ENCODE peak calls at places on chromosomes 3 and 15, in five cellular contexts. N, R, B, S and U are unnamed samples.

GRCh38 chr3:52707585-52707984 is 1.7 kb downstream of the SPCS1 start:
- DNase-seq in R (no peak), N (no peak), S (no peak), B (no peak), U (no peak)

GRCh38 chr3:123781571-123782275 is 102.4 kb downstream of the MYLK start:
- DNase-seq in S (no peak), B (no peak), R (no peak), N (no peak), U (no peak)

GRCh38 chr3:193788189-193788946 is 195.4 kb downstream of the OPA1 start:
- DNase-seq in R (peak), S (peak), N (peak), B (no peak), U (peak)

GRCh38 chr3:71442648-71443047 is 140.9 kb downstream of the FOXP1 start:
- DNase-seq in N (no peak), B (no peak), S (no peak), R (no peak), U (no peak)

GRCh38 chr15:57692709-57693108 is 13.8 kb upstream of the POLR2M start:
- DNase-seq in R (no peak), N (no peak), S (no peak), B (no peak), U (no peak)

GRCh38 chr15:66864871-66865281 is 162.8 kb downstream of the SMAD6 start:
- DNase-seq in N (no peak), B (no peak), R (no peak), S (no peak), U (no peak)

GRCh38 chr3:108106031-108106430 is 15.2 kb upstream of the CD47 start:
- DNase-seq in B (no peak), N (no peak), R (no peak), S (no peak), U (no peak)

GRCh38 chr3:105906834-105907233 is 38.0 kb upstream of the CBLB start:
- DNase-seq in B (no peak), R (no peak), N (no peak), S (no peak), U (no peak)

GRCh38 chr15:31504462-31504839 is 177.8 kb downstream of the KLF13 start:
- DNase-seq in B (no peak), R (no peak), N (no peak), S (no peak), U (no peak)

GRCh38 chr3:75224419-75224818 is 439.7 kb upstream of the FRG2C start:
- DNase-seq in B (no peak), N (no peak), R (no peak), S (no peak), U (no peak)